ENCODE peak calls at places on chromosomes 13 and 19, in nine cellular contexts. One of them, this sample, is unnamed.

GRCh38 chr13:23140492-23140891 is 40.3 kb upstream of the SGCG start:
- DNase-seq in NCI-H1436: no peak
- DNase-seq in T-helper 2 cell: no peak
- DNase-seq in NCI-H1092: no peak
- DNase-seq in activated CD4-positive, alpha-beta T cell treated with anti-CD3 and anti-CD28 coated beads for 24 hours: no peak
- DNase-seq in NCI-H1417: no peak
- DNase-seq in adipocyte: no peak
- DNase-seq in AG08396: peak
- DNase-seq in T-helper 1 cell: no peak
- DNase-seq in this sample: no peak

GRCh38 chr13:32222046-32222676 is 93.0 kb downstream of the ZAR1L start:
- DNase-seq in NCI-H1417: no peak
- DNase-seq in NCI-H1092: no peak
- DNase-seq in adipocyte: no peak
- DNase-seq in AG08396: no peak
- DNase-seq in T-helper 2 cell: no peak
- DNase-seq in activated CD4-positive, alpha-beta T cell treated with anti-CD3 and anti-CD28 coated beads for 24 hours: no peak
- DNase-seq in T-helper 1 cell: no peak
- DNase-seq in NCI-H1436: no peak
- DNase-seq in this sample: no peak

GRCh38 chr19:17719730-17720486 is 628 bp downstream of the MAP1S start:
- DNase-seq in T-helper 2 cell: peak
- DNase-seq in NCI-H1417: peak
- DNase-seq in adipocyte: peak
- DNase-seq in activated CD4-positive, alpha-beta T cell treated with anti-CD3 and anti-CD28 coated beads for 24 hours: no peak
- DNase-seq in NCI-H1092: no peak
- DNase-seq in NCI-H1436: peak
- DNase-seq in AG08396: peak
- DNase-seq in T-helper 1 cell: no peak
- DNase-seq in this sample: no peak

GRCh38 chr13:19089315-19089714 is 92.3 kb downstream of the TUBA3C start:
- DNase-seq in AG08396: no peak
- DNase-seq in NCI-H1417: peak
- DNase-seq in NCI-H1436: no peak
- DNase-seq in T-helper 1 cell: no peak
- DNase-seq in NCI-H1092: no peak
- DNase-seq in activated CD4-positive, alpha-beta T cell treated with anti-CD3 and anti-CD28 coated beads for 24 hours: no peak
- DNase-seq in adipocyte: peak
- DNase-seq in T-helper 2 cell: no peak
- DNase-seq in this sample: no peak

GRCh38 chr13:107842562-107843180 is 372.7 kb downstream of the LIG4 start:
- DNase-seq in AG08396: no peak
- DNase-seq in adipocyte: peak
- DNase-seq in T-helper 1 cell: no peak
- DNase-seq in activated CD4-positive, alpha-beta T cell treated with anti-CD3 and anti-CD28 coated beads for 24 hours: no peak
- DNase-seq in NCI-H1092: no peak
- DNase-seq in T-helper 2 cell: no peak
- DNase-seq in NCI-H1436: no peak
- DNase-seq in NCI-H1417: no peak
- DNase-seq in this sample: no peak

GRCh38 chr13:59865398-59865797 is 298.3 kb downstream of the DIAPH3 start:
- DNase-seq in T-helper 1 cell: no peak
- DNase-seq in adipocyte: no peak
- DNase-seq in AG08396: no peak
- DNase-seq in NCI-H1436: no peak
- DNase-seq in activated CD4-positive, alpha-beta T cell treated with anti-CD3 and anti-CD28 coated beads for 24 hours: no peak
- DNase-seq in NCI-H1417: peak
- DNase-seq in NCI-H1092: no peak
- DNase-seq in T-helper 2 cell: no peak
- DNase-seq in this sample: no peak

GRCh38 chr13:45119469-45119989 is 781 bp upstream of the GTF2F2 start:
- DNase-seq in T-helper 2 cell: peak
- DNase-seq in T-helper 1 cell: peak
- DNase-seq in adipocyte: peak
- DNase-seq in NCI-H1417: peak
- DNase-seq in activated CD4-positive, alpha-beta T cell treated with anti-CD3 and anti-CD28 coated beads for 24 hours: peak
- DNase-seq in AG08396: peak
- DNase-seq in NCI-H1092: no peak
- DNase-seq in NCI-H1436: no peak
- DNase-seq in this sample: no peak

GRCh38 chr19:291561-292280 is 518 bp upstream of the PLPP2 start:
- DNase-seq in T-helper 1 cell: no peak
- DNase-seq in activated CD4-positive, alpha-beta T cell treated with anti-CD3 and anti-CD28 coated beads for 24 hours: no peak
- DNase-seq in T-helper 2 cell: no peak
- DNase-seq in AG08396: no peak
- DNase-seq in adipocyte: peak
- DNase-seq in NCI-H1417: no peak
- DNase-seq in NCI-H1092: no peak
- DNase-seq in NCI-H1436: no peak
- DNase-seq in this sample: no peak

GRCh38 chr13:35630551-35631275 is 154.2 kb upstream of the MAB21L1 start:
- DNase-seq in AG08396: peak
- DNase-seq in activated CD4-positive, alpha-beta T cell treated with anti-CD3 and anti-CD28 coated beads for 24 hours: no peak
- DNase-seq in T-helper 2 cell: no peak
- DNase-seq in NCI-H1417: peak
- DNase-seq in adipocyte: peak
- DNase-seq in NCI-H1436: no peak
- DNase-seq in T-helper 1 cell: peak
- DNase-seq in NCI-H1092: peak
- DNase-seq in this sample: peak

GRCh38 chr19:12825259-12826131 is 8.9 kb downstream of the RTBDN start:
- DNase-seq in NCI-H1436: no peak
- DNase-seq in AG08396: peak
- DNase-seq in activated CD4-positive, alpha-beta T cell treated with anti-CD3 and anti-CD28 coated beads for 24 hours: no peak
- DNase-seq in T-helper 1 cell: no peak
- DNase-seq in adipocyte: no peak
- DNase-seq in NCI-H1092: peak
- DNase-seq in NCI-H1417: no peak
- DNase-seq in T-helper 2 cell: no peak
- DNase-seq in this sample: no peak

GRCh38 chr13:50080856-50081105 is 65.5 kb downstream of the KCNRG start:
- DNase-seq in NCI-H1417: no peak
- DNase-seq in T-helper 2 cell: no peak
- DNase-seq in activated CD4-positive, alpha-beta T cell treated with anti-CD3 and anti-CD28 coated beads for 24 hours: no peak
- DNase-seq in T-helper 1 cell: no peak
- DNase-seq in NCI-H1092: no peak
- DNase-seq in NCI-H1436: no peak
- DNase-seq in adipocyte: peak
- DNase-seq in AG08396: no peak
- DNase-seq in this sample: no peak